ENCODE peak calls at places on chromosomes 5 and 9, in five cellular contexts. D is HS-27A, P is transverse colon, V is occipital lobe, N is heart right ventricle. M is an unnamed sample.

GRCh38 chr9:99234618-99235017 is 12.5 kb downstream of the SEC61B start:
- DNase-seq in D (no peak), P (no peak), V (no peak), N (no peak), M (no peak)

GRCh38 chr9:2524601-2525000 is 97.0 kb upstream of the VLDLR start:
- DNase-seq in D (no peak), P (no peak), V (no peak), N (no peak), M (no peak)

GRCh38 chr5:95809414-95809960 is 13.0 kb downstream of the GLRX start:
- DNase-seq in D (no peak), P (peak), V (no peak), N (no peak), M (no peak)

GRCh38 chr9:117138257-117138656 is 276.6 kb downstream of the ASTN2 start:
- DNase-seq in D (no peak), P (no peak), V (no peak), N (no peak), M (no peak)

GRCh38 chr9:77673912-77674791 is 26.0 kb upstream of the GNA14 start:
- DNase-seq in D (no peak), P (no peak), V (no peak), N (no peak), M (no peak)

GRCh38 chr5:35183243-35183955 is 46.9 kb downstream of the PRLR start:
- DNase-seq in D (peak), P (peak), V (no peak), N (no peak), M (no peak)

GRCh38 chr9:22244141-22245011 is 202.2 kb upstream of the DMRTA1 start:
- DNase-seq in D (no peak), P (peak), V (no peak), N (no peak), M (no peak)

GRCh38 chr9:26331223-26331622 is 561.4 kb downstream of the CAAP1 start:
- DNase-seq in D (no peak), P (no peak), V (no peak), N (no peak), M (no peak)

GRCh38 chr9:134939836-134940235 is 22.1 kb upstream of the FCN1 start:
- DNase-seq in D (no peak), P (no peak), V (no peak), N (no peak), M (no peak)